ENCODE peak calls at places on chromosomes 13 and 19, in five cellular contexts. B, C, O, F and P are unnamed samples.

GRCh38 chr19:53646144-53646543 is 14.3 kb downstream of the DPRX start:
- DNase-seq in B (no peak), C (no peak), O (no peak), F (no peak), P (no peak)

GRCh38 chr19:16969127-16969526 is 57.5 kb downstream of the CPAMD8 start:
- DNase-seq in B (no peak), C (peak; percentile 37), O (peak; percentile 19), F (peak; percentile 33), P (no peak)

GRCh38 chr19:18294467-18294864 is 13.0 kb upstream of the JUND start:
- DNase-seq in B (no peak), C (no peak), O (peak; percentile 70), F (no peak), P (peak; percentile 59)

GRCh38 chr13:113035209-113035800 is 66.3 kb downstream of the MCF2L start:
- DNase-seq in B (no peak), C (no peak), O (no peak), F (no peak), P (no peak)

GRCh38 chr19:29395712-29396414 is 129.9 kb upstream of the VSTM2B start:
- DNase-seq in B (no peak), C (no peak), O (no peak), F (no peak), P (no peak)

GRCh38 chr19:46513461-46514236 is 18.0 kb upstream of the PNMA8B start:
- DNase-seq in B (no peak), C (peak; percentile 83), O (peak; percentile 81), F (peak; percentile 77), P (peak; percentile 92)

GRCh38 chr19:10471909-10472308 is 31.2 kb downstream of the KEAP1 start:
- DNase-seq in B (no peak), C (no peak), O (peak; percentile 51), F (peak; percentile 64), P (no peak)

GRCh38 chr13:40333238-40333637 is 333.2 kb downstream of the FOXO1 start:
- DNase-seq in B (no peak), C (no peak), O (peak; percentile 26), F (no peak), P (no peak)

GRCh38 chr13:34066344-34066743 is 248.4 kb downstream of the RFC3 start:
- DNase-seq in B (no peak), C (no peak), O (no peak), F (no peak), P (no peak)

GRCh38 chr19:18906605-18907519 is 10.9 kb upstream of the CERS1 start:
- DNase-seq in B (no peak), C (no peak), O (no peak), F (no peak), P (no peak)

GRCh38 chr13:41428155-41428554 is 29.2 kb upstream of the RGCC start:
- DNase-seq in B (no peak), C (no peak), O (no peak), F (peak; percentile 9), P (no peak)
- TF ChIP-seq CTCF in B (no peak), C (no peak), O (no peak), F (peak; percentile 39), P (no peak)

GRCh38 chr13:32600891-32601290 is 14.6 kb downstream of the PDS5B start:
- DNase-seq in B (no peak), C (no peak), O (no peak), F (no peak), P (no peak)
- H3K4me3 ChIP-seq in B (no peak overlapping the region), C (no peak overlapping the region), O (no peak overlapping the region), F (no peak overlapping the region), P (no peak overlapping the region)

GRCh38 chr19:42857544-42857867 is 22.0 kb downstream of the PSG1 start:
- DNase-seq in B (no peak), C (no peak), O (no peak), F (no peak), P (no peak)
- TF ChIP-seq CTCF in B (no peak), C (no peak), O (no peak), F (no peak), P (no peak)

GRCh38 chr13:99228737-99229691 is 28.4 kb downstream of the UBAC2 start:
- DNase-seq in B (no peak), C (no peak), O (peak; percentile 87), F (peak; percentile 31), P (peak; percentile 54)
- H3K4me3 ChIP-seq in B (no peak overlapping the region), C (no peak overlapping the region), O (peak overlapping the region; percentile 12), F (no peak overlapping the region), P (peak overlapping the region; percentile 2)

GRCh38 chr13:44048326-44048725 is 168.6 kb downstream of the LACC1 start:
- DNase-seq in B (no peak), C (no peak), O (peak; percentile 24), F (peak; percentile 24), P (no peak)
- TF ChIP-seq CTCF in B (no peak), C (no peak), O (peak; percentile 49), F (peak; percentile 25), P (no peak)

GRCh38 chr19:20077791-20078463 is at the start of gene ZNF90:
- DNase-seq in B (peak; percentile 94), C (peak; percentile 14), O (peak; percentile 51), F (peak; percentile 97), P (peak; percentile 90)

GRCh38 chr19:20078696-20079095 is 896 bp downstream of the ZNF90 start:
- DNase-seq in B (no peak), C (no peak), O (no peak), F (peak; percentile 55), P (peak; percentile 67)

DNA sequence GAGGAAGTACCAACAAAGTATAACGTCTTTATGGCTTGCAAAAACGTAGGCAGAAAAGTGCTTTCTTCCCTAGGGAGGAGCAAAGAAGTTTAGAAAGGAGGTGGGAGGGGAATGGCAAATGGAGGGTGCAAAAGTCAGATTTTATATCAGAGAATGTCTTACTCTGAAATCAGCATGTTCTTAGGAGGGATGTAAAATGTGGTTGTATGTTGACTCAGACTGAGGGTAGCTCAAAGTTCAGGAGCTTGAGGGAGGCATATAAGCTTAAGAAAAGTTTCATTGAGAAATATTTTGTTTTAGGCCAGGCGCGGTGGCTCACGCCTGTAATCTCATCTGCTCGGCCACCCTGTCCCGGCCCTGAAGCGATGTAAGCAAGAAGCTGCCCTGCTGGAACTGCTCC is 1.7 kb downstream of the ZNF90 start:
- DNase-seq in B (no peak), C (no peak), O (no peak), F (peak; percentile 6), P (no peak)
- H3K4me3 ChIP-seq in B (peak overlapping the region; percentile 3), C (no peak overlapping the region), O (no peak overlapping the region), F (peak overlapping the region; percentile 60), P (peak overlapping the region; percentile 59)

GRCh38 chr19:36051236-36051635 is 2.8 kb downstream of the THAP8 start:
- DNase-seq in B (no peak), C (peak; percentile 49), O (no peak), F (no peak), P (no peak)
- TF ChIP-seq CTCF in B (no peak), C (peak; percentile 67), O (no peak), F (peak; percentile 29), P (peak; percentile 24)